ENCODE peak calls at places on chromosomes 4 and X, in eight cellular contexts. K is NCI-H2171 treated with DMSO at 0.1 percent for 48 hours; V is naive thymus-derived CD8-positive, alpha-beta T cell; Z is left lobe of liver; R is Calu3; Q is testis; J is activated CD4-positive, alpha-beta T cell treated with anti-CD3 and anti-CD28 coated beads, Interleukin-2, amount 50 U/mL, for 1 hour; W is fibroblast of gingiva. U is an unnamed sample.

GRCh38 chrX:101485212-101486064 is at the start of gene ARMCX4:
- DNase-seq in K (peak), V (peak), Z (no peak), R (peak), Q (peak), J (peak), W (peak), U (peak)

GRCh38 chr4:153039542-153040185 is 103.5 kb downstream of the FHDC1 start:
- DNase-seq in K (no peak), V (no peak), Z (no peak), R (no peak), Q (no peak), J (no peak), W (no peak), U (no peak)

GRCh38 chrX:154515803-154516654 is at the start of gene FAM3A:
- DNase-seq in K (peak), V (peak), Z (peak), R (peak), Q (peak), J (peak), W (peak), U (peak)

GRCh38 chr4:77600521-77601451 is 4.8 kb upstream of the CXCL13 start:
- DNase-seq in K (peak), V (no peak), Z (peak), R (peak), Q (peak), J (peak), W (peak), U (no peak)

GRCh38 chr4:130653842-130654241 is 1557.9 kb downstream of the C4orf33 start:
- DNase-seq in K (no peak), V (no peak), Z (no peak), R (no peak), Q (no peak), J (no peak), W (no peak), U (no peak)

GRCh38 chrX:154411322-154411980 is at the start of gene TAFAZZIN:
- DNase-seq in K (peak), V (peak), Z (peak), R (peak), Q (peak), J (peak), W (peak), U (peak)

GRCh38 chr4:181138116-181138515 is 1105.1 kb upstream of the TENM3 start:
- DNase-seq in K (no peak), V (no peak), Z (no peak), R (no peak), Q (no peak), J (no peak), W (no peak), U (no peak)

GRCh38 chr4:167428172-167428571 is 193.9 kb upstream of the SPOCK3 start:
- DNase-seq in K (no peak), V (no peak), Z (no peak), R (no peak), Q (no peak), J (no peak), W (no peak), U (no peak)

GRCh38 chrX:106932960-106933537 is 12.8 kb downstream of the CLDN2 start:
- DNase-seq in K (no peak), V (no peak), Z (no peak), R (no peak), Q (no peak), J (no peak), W (peak), U (peak)

GRCh38 chrX:155864655-155865054 is 16.5 kb upstream of the VAMP7 start:
- DNase-seq in K (peak), V (no peak), Z (no peak), R (no peak), Q (no peak), J (no peak), W (no peak), U (no peak)

GRCh38 chr4:65538571-65538970 is 131.7 kb downstream of the EPHA5 start:
- DNase-seq in K (no peak), V (no peak), Z (no peak), R (no peak), Q (no peak), J (no peak), W (no peak), U (no peak)